ENCODE peak calls at places on chromosome 1, in five cellular contexts. L, B, F, D and H are unnamed samples.

GRCh38 chr1:155989242-155989991 is 11.1 kb upstream of the ARHGEF2 start:
- DNase-seq in L (peak), B (peak), F (peak), D (peak), H (peak)

GRCh38 chr1:7491089-7491817 is 279.8 kb upstream of the VAMP3 start:
- DNase-seq in L (peak), B (no peak), F (no peak), D (peak), H (no peak)

GRCh38 chr1:230791986-230792564 is 44.9 kb downstream of the CAPN9 start:
- DNase-seq in L (no peak), B (no peak), F (no peak), D (no peak), H (no peak)

GRCh38 chr1:155932085-155932484 is 2.1 kb downstream of the KHDC4 start:
- DNase-seq in L (no peak), B (no peak), F (no peak), D (no peak), H (no peak)

GRCh38 chr1:114756949-114757454 is 782 bp downstream of the CSDE1 start:
- DNase-seq in L (peak), B (no peak), F (no peak), D (peak), H (no peak)

GRCh38 chr1:15915991-15916390 is 59.9 kb downstream of the ZBTB17 start:
- DNase-seq in L (no peak), B (no peak), F (peak), D (no peak), H (peak)

GRCh38 chr1:23796466-23797271 is 3.9 kb downstream of the GALE start:
- DNase-seq in L (no peak), B (no peak), F (no peak), D (no peak), H (no peak)

GRCh38 chr1:11400567-11400966 is 78.4 kb upstream of the DISP3 start:
- DNase-seq in L (no peak), B (no peak), F (no peak), D (no peak), H (no peak)

GRCh38 chr1:7224644-7225043 is 439.4 kb downstream of the CAMTA1 start:
- DNase-seq in L (no peak), B (no peak), F (no peak), D (peak), H (no peak)

GRCh38 chr1:180248176-180248575 is 18.1 kb downstream of the LHX4 start:
- DNase-seq in L (no peak), B (no peak), F (no peak), D (no peak), H (no peak)